ENCODE peak calls at places on chromosomes 6 and 20, in eight cellular contexts. One of them, this sample, is unnamed.

GRCh38 chr6:131792091-131792496 is 15.7 kb upstream of the ENPP1 start:
- DNase-seq in tibial artery: no peak
- DNase-seq in RWPE1: no peak
- DNase-seq in prostate gland: no peak
- DNase-seq in GM12865: no peak
- DNase-seq in HFF-Myc: no peak
- DNase-seq in BJ: no peak
- DNase-seq in fibroblast of the aortic adventitia: no peak
- DNase-seq in this sample: no peak

GRCh38 chr6:127893541-127893940 is 7.3 kb downstream of the THEMIS start:
- DNase-seq in tibial artery: no peak
- DNase-seq in GM12865: no peak
- DNase-seq in BJ: no peak
- DNase-seq in RWPE1: no peak
- DNase-seq in fibroblast of the aortic adventitia: no peak
- DNase-seq in prostate gland: no peak
- DNase-seq in HFF-Myc: no peak
- DNase-seq in this sample: no peak

GRCh38 chr20:58213112-58213511 is 15.3 kb downstream of the ANKRD60 start:
- DNase-seq in GM12865: no peak
- DNase-seq in fibroblast of the aortic adventitia: no peak
- DNase-seq in BJ: no peak
- DNase-seq in tibial artery: no peak
- DNase-seq in HFF-Myc: no peak
- DNase-seq in prostate gland: no peak
- DNase-seq in RWPE1: no peak
- DNase-seq in this sample: no peak

GRCh38 chr20:5001174-5002076 is at the start of gene SLC23A2:
- DNase-seq in GM12865: peak
- DNase-seq in fibroblast of the aortic adventitia: no peak
- DNase-seq in tibial artery: peak
- DNase-seq in prostate gland: peak
- DNase-seq in HFF-Myc: no peak
- DNase-seq in RWPE1: peak
- DNase-seq in BJ: no peak
- DNase-seq in this sample: no peak

GRCh38 chr20:13692802-13693736 is 54.3 kb upstream of the TASP1 start:
- DNase-seq in fibroblast of the aortic adventitia: no peak
- DNase-seq in GM12865: no peak
- DNase-seq in tibial artery: no peak
- DNase-seq in BJ: no peak
- DNase-seq in prostate gland: no peak
- DNase-seq in RWPE1: no peak
- DNase-seq in HFF-Myc: no peak
- DNase-seq in this sample: no peak

GRCh38 chr6:37712508-37712907 is 14.8 kb upstream of the MDGA1 start:
- DNase-seq in prostate gland: no peak
- DNase-seq in tibial artery: no peak
- DNase-seq in HFF-Myc: no peak
- DNase-seq in RWPE1: no peak
- DNase-seq in BJ: no peak
- DNase-seq in fibroblast of the aortic adventitia: no peak
- DNase-seq in GM12865: no peak
- DNase-seq in this sample: no peak

GRCh38 chr6:46410330-46410953 is 80.8 kb downstream of the RCAN2 start:
- DNase-seq in RWPE1: peak
- DNase-seq in tibial artery: no peak
- DNase-seq in HFF-Myc: no peak
- DNase-seq in BJ: no peak
- DNase-seq in GM12865: peak
- DNase-seq in fibroblast of the aortic adventitia: peak
- DNase-seq in prostate gland: peak
- DNase-seq in this sample: peak

GRCh38 chr20:47269309-47270165 is 87.0 kb downstream of the ZMYND8 start:
- DNase-seq in prostate gland: no peak
- DNase-seq in tibial artery: peak
- DNase-seq in HFF-Myc: no peak
- DNase-seq in RWPE1: peak
- DNase-seq in fibroblast of the aortic adventitia: peak
- DNase-seq in BJ: no peak
- DNase-seq in GM12865: no peak
- DNase-seq in this sample: no peak

GRCh38 chr6:56356431-56356830 is 109.1 kb upstream of the COL21A1 start:
- DNase-seq in prostate gland: no peak
- DNase-seq in HFF-Myc: no peak
- DNase-seq in RWPE1: no peak
- DNase-seq in tibial artery: no peak
- DNase-seq in GM12865: no peak
- DNase-seq in fibroblast of the aortic adventitia: peak
- DNase-seq in BJ: no peak
- DNase-seq in this sample: no peak

GRCh38 chr6:79557683-79558082 is 20.5 kb upstream of the LCA5 start:
- DNase-seq in BJ: no peak
- DNase-seq in prostate gland: no peak
- DNase-seq in tibial artery: no peak
- DNase-seq in fibroblast of the aortic adventitia: peak
- DNase-seq in RWPE1: no peak
- DNase-seq in HFF-Myc: no peak
- DNase-seq in GM12865: no peak
- DNase-seq in this sample: no peak

GRCh38 chr6:132484680-132485018 is 28.3 kb downstream of the STX7 start:
- DNase-seq in HFF-Myc: no peak
- DNase-seq in tibial artery: no peak
- DNase-seq in prostate gland: no peak
- DNase-seq in fibroblast of the aortic adventitia: no peak
- DNase-seq in RWPE1: no peak
- DNase-seq in GM12865: no peak
- DNase-seq in BJ: no peak
- DNase-seq in this sample: no peak

DNA sequence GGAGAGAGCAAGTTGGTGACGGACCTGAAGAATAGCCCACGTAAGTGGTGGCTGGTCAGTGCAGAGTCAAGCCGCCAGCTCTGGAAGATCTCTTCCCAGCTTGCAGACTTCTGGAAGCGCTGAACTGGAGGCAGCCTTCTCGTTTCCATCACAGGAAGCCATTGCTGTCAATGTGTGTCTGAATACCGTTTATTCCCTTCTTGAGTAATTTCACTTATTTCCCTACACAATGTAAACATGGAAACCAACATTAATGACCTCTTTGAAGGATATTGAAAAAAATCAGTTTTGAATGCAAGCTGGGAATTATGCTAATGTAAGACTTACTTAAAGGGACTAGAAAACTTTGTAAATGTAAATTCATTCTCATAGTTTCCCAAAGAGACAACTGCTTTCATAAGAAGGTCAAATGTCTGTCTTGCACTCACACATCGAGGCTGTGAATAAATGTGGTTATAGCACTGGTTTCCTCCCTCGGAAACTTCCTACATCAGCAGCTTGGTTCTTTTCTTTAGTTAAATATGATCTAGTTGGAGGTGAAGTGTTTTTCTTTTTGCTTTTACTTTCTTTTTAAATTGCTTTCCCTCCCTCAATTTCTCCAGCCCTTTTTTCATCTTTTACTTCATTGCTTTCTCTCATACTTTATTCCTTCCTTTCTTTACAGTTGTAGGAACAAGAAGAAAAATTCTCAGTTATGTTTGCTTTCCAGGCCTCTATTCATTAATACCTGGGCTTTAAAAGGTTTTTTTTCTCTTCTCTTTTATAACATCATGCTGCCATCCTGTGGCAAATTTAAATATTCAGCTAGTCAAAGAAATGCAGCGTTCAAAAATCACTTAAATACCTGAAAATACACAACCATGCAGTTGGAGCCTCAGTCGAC is 108.2 kb downstream of the TNFAIP3 start:
- DNase-seq in RWPE1: peak
- DNase-seq in fibroblast of the aortic adventitia: peak
- DNase-seq in HFF-Myc: no peak
- DNase-seq in tibial artery: no peak
- DNase-seq in prostate gland: no peak
- DNase-seq in BJ: no peak
- DNase-seq in GM12865: peak
- DNase-seq in this sample: no peak
- TF ChIP-seq CTCF in RWPE1: peak
- TF ChIP-seq CTCF in fibroblast of the aortic adventitia: peak
- TF ChIP-seq CTCF in HFF-Myc: no peak
- TF ChIP-seq CTCF in tibial artery: peak
- TF ChIP-seq CTCF in prostate gland: no peak
- TF ChIP-seq CTCF in BJ: peak
- TF ChIP-seq CTCF in GM12865: peak
- TF ChIP-seq CTCF in this sample: peak

DNA sequence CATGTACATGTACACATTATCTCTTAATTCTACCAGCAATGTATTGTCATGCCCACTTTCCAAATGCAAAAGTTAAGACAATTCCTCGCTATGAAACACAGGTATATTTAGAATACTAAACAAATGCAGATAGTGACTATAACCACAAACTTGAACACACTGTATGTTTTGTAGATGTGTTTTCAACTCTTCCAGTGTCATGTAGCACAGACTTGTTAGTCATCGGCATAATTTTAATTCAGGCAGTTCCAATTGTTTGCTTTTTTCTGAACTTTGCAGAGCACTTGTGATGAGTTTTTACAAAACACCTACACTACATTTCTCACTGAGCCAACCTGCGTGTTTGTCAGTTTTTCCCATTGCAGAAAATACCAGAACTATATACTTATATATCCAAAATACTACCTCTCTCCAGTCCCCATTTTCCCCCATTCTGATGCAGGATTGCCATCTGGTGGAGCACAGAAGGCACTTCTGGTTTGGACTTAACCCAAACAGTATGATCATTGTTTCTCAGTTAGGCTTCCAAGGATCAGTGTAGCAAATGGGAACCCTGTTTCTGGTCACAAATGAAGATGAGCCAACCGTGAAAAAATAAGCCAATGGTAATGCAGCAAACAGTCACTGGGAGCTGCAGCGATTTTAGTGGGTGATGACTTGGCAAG is 143.4 kb downstream of the ADGRB3 start:
- DNase-seq in RWPE1: peak
- DNase-seq in GM12865: peak
- DNase-seq in tibial artery: no peak
- DNase-seq in fibroblast of the aortic adventitia: peak
- DNase-seq in BJ: no peak
- DNase-seq in HFF-Myc: no peak
- DNase-seq in prostate gland: no peak
- DNase-seq in this sample: no peak
- TF ChIP-seq CTCF in RWPE1: no peak
- TF ChIP-seq CTCF in GM12865: peak
- TF ChIP-seq CTCF in tibial artery: peak
- TF ChIP-seq CTCF in fibroblast of the aortic adventitia: peak
- TF ChIP-seq CTCF in BJ: peak
- TF ChIP-seq CTCF in HFF-Myc: peak
- TF ChIP-seq CTCF in prostate gland: no peak
- TF ChIP-seq CTCF in this sample: peak

GRCh38 chr6:4848382-4849068 is 72.3 kb downstream of the CDYL start:
- DNase-seq in fibroblast of the aortic adventitia: peak
- DNase-seq in tibial artery: no peak
- DNase-seq in RWPE1: no peak
- DNase-seq in GM12865: peak
- DNase-seq in prostate gland: no peak
- DNase-seq in BJ: no peak
- DNase-seq in HFF-Myc: no peak
- DNase-seq in this sample: peak
- TF ChIP-seq CTCF in fibroblast of the aortic adventitia: peak
- TF ChIP-seq CTCF in tibial artery: peak
- TF ChIP-seq CTCF in RWPE1: no peak
- TF ChIP-seq CTCF in GM12865: peak
- TF ChIP-seq CTCF in prostate gland: no peak
- TF ChIP-seq CTCF in BJ: no peak
- TF ChIP-seq CTCF in HFF-Myc: peak
- TF ChIP-seq CTCF in this sample: peak

GRCh38 chr20:1423206-1423605 is 30.4 kb upstream of the FKBP1A start:
- DNase-seq in BJ: no peak
- DNase-seq in RWPE1: no peak
- DNase-seq in GM12865: no peak
- DNase-seq in fibroblast of the aortic adventitia: no peak
- DNase-seq in tibial artery: no peak
- DNase-seq in prostate gland: no peak
- DNase-seq in HFF-Myc: no peak
- DNase-seq in this sample: no peak

GRCh38 chr20:1426231-1426849 is 33.5 kb upstream of the FKBP1A start:
- DNase-seq in HFF-Myc: no peak
- DNase-seq in prostate gland: no peak
- DNase-seq in BJ: no peak
- DNase-seq in GM12865: no peak
- DNase-seq in tibial artery: no peak
- DNase-seq in RWPE1: no peak
- DNase-seq in fibroblast of the aortic adventitia: no peak
- DNase-seq in this sample: no peak

GRCh38 chr20:1424336-1424735 is 31.5 kb upstream of the FKBP1A start:
- DNase-seq in HFF-Myc: no peak
- DNase-seq in GM12865: no peak
- DNase-seq in tibial artery: no peak
- DNase-seq in RWPE1: no peak
- DNase-seq in fibroblast of the aortic adventitia: no peak
- DNase-seq in prostate gland: no peak
- DNase-seq in BJ: no peak
- DNase-seq in this sample: no peak

GRCh38 chr20:1422756-1423155 is 29.9 kb upstream of the FKBP1A start:
- DNase-seq in BJ: no peak
- DNase-seq in fibroblast of the aortic adventitia: no peak
- DNase-seq in tibial artery: no peak
- DNase-seq in GM12865: no peak
- DNase-seq in HFF-Myc: no peak
- DNase-seq in RWPE1: no peak
- DNase-seq in prostate gland: no peak
- DNase-seq in this sample: no peak

GRCh38 chr20:1423625-1424106 is 30.8 kb upstream of the FKBP1A start:
- DNase-seq in fibroblast of the aortic adventitia: peak
- DNase-seq in RWPE1: no peak
- DNase-seq in tibial artery: no peak
- DNase-seq in HFF-Myc: no peak
- DNase-seq in BJ: no peak
- DNase-seq in prostate gland: peak
- DNase-seq in GM12865: peak
- DNase-seq in this sample: peak
- TF ChIP-seq CTCF in fibroblast of the aortic adventitia: no peak
- TF ChIP-seq CTCF in RWPE1: no peak
- TF ChIP-seq CTCF in tibial artery: no peak
- TF ChIP-seq CTCF in HFF-Myc: no peak
- TF ChIP-seq CTCF in BJ: no peak
- TF ChIP-seq CTCF in prostate gland: no peak
- TF ChIP-seq CTCF in GM12865: no peak
- TF ChIP-seq CTCF in this sample: no peak